ENCODE peak calls at places on chromosomes 2 and 18, in five cellular contexts. One of them, this sample, is unnamed.
A peak's percentile ranks its signal among the peaks of the same experiment; 100 is the strongest.

GRCh38 chr2:236177604-236177966 is 9.4 kb upstream of the GBX2 start:
- DNase-seq in breast epithelium: no peak
- DNase-seq in lower leg skin: no peak
- DNase-seq in cardiac muscle cell: peak; percentile 51
- DNase-seq in cardiac fibroblast: peak; percentile 39
- DNase-seq in this sample: peak; percentile 11

GRCh38 chr2:52072949-52073348 is 1041.0 kb upstream of the NRXN1 start:
- DNase-seq in breast epithelium: no peak
- DNase-seq in lower leg skin: no peak
- DNase-seq in cardiac muscle cell: no peak
- DNase-seq in cardiac fibroblast: no peak
- DNase-seq in this sample: no peak

GRCh38 chr2:149921911-149922616 is 334.5 kb upstream of the MMADHC start:
- DNase-seq in breast epithelium: no peak
- DNase-seq in lower leg skin: no peak
- DNase-seq in cardiac muscle cell: no peak
- DNase-seq in cardiac fibroblast: no peak
- DNase-seq in this sample: no peak

GRCh38 chr2:173791502-173791901 is 173.7 kb downstream of the SP3 start:
- DNase-seq in breast epithelium: no peak
- DNase-seq in lower leg skin: no peak
- DNase-seq in cardiac muscle cell: no peak
- DNase-seq in cardiac fibroblast: no peak
- DNase-seq in this sample: no peak

GRCh38 chr2:234447963-234448362 is 48.9 kb downstream of the ARL4C start:
- DNase-seq in breast epithelium: no peak
- DNase-seq in lower leg skin: no peak
- DNase-seq in cardiac muscle cell: no peak
- DNase-seq in cardiac fibroblast: no peak
- DNase-seq in this sample: no peak

GRCh38 chr2:190959911-190960788 is 53.8 kb downstream of the STAT1 start:
- DNase-seq in breast epithelium: no peak
- DNase-seq in lower leg skin: no peak
- DNase-seq in cardiac muscle cell: peak; percentile 22
- DNase-seq in cardiac fibroblast: peak; percentile 59
- DNase-seq in this sample: no peak

GRCh38 chr2:180472133-180472532 is 465.0 kb upstream of the CWC22 start:
- DNase-seq in breast epithelium: no peak
- DNase-seq in lower leg skin: no peak
- DNase-seq in cardiac muscle cell: peak; percentile 35
- DNase-seq in cardiac fibroblast: peak; percentile 2
- DNase-seq in this sample: peak; percentile 21

GRCh38 chr2:24957221-24957620 is 14.5 kb downstream of the DNAJC27 start:
- DNase-seq in breast epithelium: no peak
- DNase-seq in lower leg skin: no peak
- DNase-seq in cardiac muscle cell: no peak
- DNase-seq in cardiac fibroblast: no peak
- DNase-seq in this sample: no peak

GRCh38 chr18:9101730-9102390 is 639 bp upstream of the NDUFV2 start:
- DNase-seq in breast epithelium: no peak
- DNase-seq in lower leg skin: no peak
- DNase-seq in cardiac muscle cell: peak; percentile 82
- DNase-seq in cardiac fibroblast: peak; percentile 86
- DNase-seq in this sample: peak; percentile 81

GRCh38 chr2:182715121-182715895 is 749 bp upstream of the DNAJC10 start:
- DNase-seq in breast epithelium: no peak
- DNase-seq in lower leg skin: no peak
- DNase-seq in cardiac muscle cell: peak; percentile 48
- DNase-seq in cardiac fibroblast: peak; percentile 52
- DNase-seq in this sample: peak; percentile 34

GRCh38 chr2:70247364-70248144 is 874 bp downstream of the TIA1 start:
- DNase-seq in breast epithelium: no peak
- DNase-seq in lower leg skin: no peak
- DNase-seq in cardiac muscle cell: peak; percentile 48
- DNase-seq in cardiac fibroblast: peak; percentile 38
- DNase-seq in this sample: no peak

GRCh38 chr2:184114439-184114838 is 483.9 kb upstream of the ZNF804A start:
- DNase-seq in breast epithelium: no peak
- DNase-seq in lower leg skin: no peak
- DNase-seq in cardiac muscle cell: no peak
- DNase-seq in cardiac fibroblast: no peak
- DNase-seq in this sample: no peak

DNA sequence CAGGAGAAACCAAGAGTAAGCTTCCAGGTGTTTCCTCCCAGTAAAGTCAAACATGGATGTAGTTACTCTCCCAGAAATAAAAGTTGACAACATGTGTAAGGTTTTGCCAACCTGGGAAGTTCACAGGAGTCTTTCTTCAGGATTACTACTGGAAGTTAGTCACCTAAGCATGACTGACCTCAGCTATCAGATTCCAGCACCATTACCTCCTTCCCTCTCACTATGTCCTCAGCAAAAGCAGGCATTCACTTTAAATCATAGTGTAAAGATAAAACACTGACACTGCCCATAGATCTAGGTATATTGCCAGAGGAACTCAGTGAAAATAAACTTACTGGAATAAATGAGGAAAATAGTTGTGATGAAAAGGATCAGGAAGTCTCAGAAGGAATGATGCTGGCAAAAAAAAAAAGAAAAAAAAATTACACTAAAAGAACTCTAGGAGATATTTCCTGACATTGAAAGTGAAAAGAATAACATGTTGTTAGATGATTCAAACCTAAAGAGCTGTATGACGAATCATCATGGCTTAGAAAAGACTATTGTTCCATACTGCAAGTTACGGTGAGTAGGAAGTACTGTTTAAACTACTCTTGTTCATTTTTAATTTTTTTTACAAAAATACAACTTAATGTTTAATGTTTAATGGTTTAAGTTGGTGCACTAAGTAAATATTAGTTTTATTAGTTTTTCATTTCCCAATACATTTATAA is 484.5 kb upstream of the ZNF804A start:
- DNase-seq in breast epithelium: no peak
- DNase-seq in lower leg skin: no peak
- DNase-seq in cardiac muscle cell: no peak
- DNase-seq in cardiac fibroblast: no peak
- DNase-seq in this sample: no peak
- TF ChIP-seq CTCF in breast epithelium: no peak
- TF ChIP-seq CTCF in lower leg skin: no peak
- TF ChIP-seq CTCF in cardiac muscle cell: no peak
- TF ChIP-seq CTCF in cardiac fibroblast: no peak
- TF ChIP-seq CTCF in this sample: no peak

GRCh38 chr18:45722899-45723298 is 1.1 kb upstream of the SLC14A1 start:
- DNase-seq in breast epithelium: peak; percentile 68
- DNase-seq in lower leg skin: peak; percentile 31
- DNase-seq in cardiac muscle cell: peak; percentile 70
- DNase-seq in cardiac fibroblast: peak; percentile 79
- DNase-seq in this sample: peak; percentile 80

GRCh38 chr18:45726603-45727002 is 2.6 kb downstream of the SLC14A1 start:
- DNase-seq in breast epithelium: no peak
- DNase-seq in lower leg skin: no peak
- DNase-seq in cardiac muscle cell: no peak
- DNase-seq in cardiac fibroblast: no peak
- DNase-seq in this sample: no peak

GRCh38 chr18:45727068-45727467 is 3.1 kb downstream of the SLC14A1 start:
- DNase-seq in breast epithelium: no peak
- DNase-seq in lower leg skin: no peak
- DNase-seq in cardiac muscle cell: no peak
- DNase-seq in cardiac fibroblast: no peak
- DNase-seq in this sample: no peak

GRCh38 chr18:45723921-45724320 is at the start of gene SLC14A1:
- DNase-seq in breast epithelium: no peak
- DNase-seq in lower leg skin: no peak
- DNase-seq in cardiac muscle cell: no peak
- DNase-seq in cardiac fibroblast: no peak
- DNase-seq in this sample: no peak

DNA sequence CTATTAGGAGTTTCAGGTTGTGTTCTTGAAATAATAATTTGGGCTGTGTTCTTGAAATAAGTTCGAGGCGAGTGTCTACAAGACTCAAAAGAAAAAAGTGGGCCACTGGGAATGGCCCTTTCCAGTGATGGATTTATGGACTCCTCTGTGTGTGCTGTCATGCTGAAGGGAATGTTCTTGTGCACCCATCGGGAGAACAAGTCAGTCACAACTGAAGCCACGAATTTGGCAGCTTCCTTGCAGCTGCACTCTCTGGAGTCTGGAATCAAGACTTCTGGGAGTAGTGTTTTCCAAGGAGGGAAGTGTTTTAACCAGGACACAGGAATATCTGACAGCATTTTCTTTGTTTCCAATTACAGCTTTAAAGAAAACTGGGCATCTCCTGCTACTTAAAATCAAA is 610 bp downstream of the SLC14A1 start:
- DNase-seq in breast epithelium: no peak
- DNase-seq in lower leg skin: no peak
- DNase-seq in cardiac muscle cell: no peak
- DNase-seq in cardiac fibroblast: no peak
- DNase-seq in this sample: no peak
- H3K4me3 ChIP-seq in breast epithelium: no peak overlapping the region
- H3K4me3 ChIP-seq in lower leg skin: no peak overlapping the region
- H3K4me3 ChIP-seq in cardiac muscle cell: no peak overlapping the region
- H3K4me3 ChIP-seq in cardiac fibroblast: no peak overlapping the region
- H3K4me3 ChIP-seq in this sample: peak overlapping the region; percentile 5

GRCh38 chr2:198657520-198658121 is 800.1 kb downstream of the SATB2 start:
- DNase-seq in breast epithelium: no peak
- DNase-seq in lower leg skin: no peak
- DNase-seq in cardiac muscle cell: peak; percentile 12
- DNase-seq in cardiac fibroblast: peak; percentile 32
- DNase-seq in this sample: peak; percentile 26
- TF ChIP-seq CTCF in breast epithelium: no peak
- TF ChIP-seq CTCF in lower leg skin: no peak
- TF ChIP-seq CTCF in cardiac muscle cell: peak; percentile 32
- TF ChIP-seq CTCF in cardiac fibroblast: peak; percentile 39
- TF ChIP-seq CTCF in this sample: peak; percentile 59

GRCh38 chr2:45014016-45014702 is 4.9 kb upstream of the SIX2 start:
- DNase-seq in breast epithelium: no peak
- DNase-seq in lower leg skin: no peak
- DNase-seq in cardiac muscle cell: peak; percentile 84
- DNase-seq in cardiac fibroblast: peak; percentile 77
- DNase-seq in this sample: peak; percentile 70
- H3K4me3 ChIP-seq in breast epithelium: peak overlapping the region; percentile 42
- H3K4me3 ChIP-seq in lower leg skin: no peak overlapping the region
- H3K4me3 ChIP-seq in cardiac muscle cell: peak overlapping the region; percentile 43
- H3K4me3 ChIP-seq in cardiac fibroblast: peak overlapping the region; percentile 39
- H3K4me3 ChIP-seq in this sample: peak overlapping the region; percentile 33

DNA sequence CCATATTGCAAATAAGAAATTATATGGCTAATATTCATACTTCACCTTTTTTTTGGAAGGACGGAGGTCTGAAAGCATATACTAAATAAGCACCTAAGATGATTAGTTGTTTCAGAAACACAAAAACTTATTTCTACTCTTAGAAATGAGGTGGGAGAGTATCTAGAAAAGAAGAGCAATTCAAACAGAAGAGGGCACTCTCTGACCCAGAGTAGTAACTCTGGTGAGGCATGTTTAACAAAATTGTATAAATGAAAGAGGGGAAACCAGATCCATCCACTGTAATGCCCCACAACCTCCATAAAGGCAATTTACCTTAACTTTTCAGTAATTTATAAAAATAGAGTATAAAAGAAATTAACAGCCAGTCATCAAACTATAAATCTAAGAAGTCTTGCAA is 669.6 kb upstream of the VRK2 start:
- DNase-seq in breast epithelium: no peak
- DNase-seq in lower leg skin: no peak
- DNase-seq in cardiac muscle cell: no peak
- DNase-seq in cardiac fibroblast: peak; percentile 41
- DNase-seq in this sample: peak; percentile 2
- TF ChIP-seq CTCF in breast epithelium: no peak
- TF ChIP-seq CTCF in lower leg skin: no peak
- TF ChIP-seq CTCF in cardiac muscle cell: no peak
- TF ChIP-seq CTCF in cardiac fibroblast: peak; percentile 33
- TF ChIP-seq CTCF in this sample: no peak

GRCh38 chr2:71833272-71833671 is 314.4 kb downstream of the CYP26B1 start:
- DNase-seq in breast epithelium: no peak
- DNase-seq in lower leg skin: no peak
- DNase-seq in cardiac muscle cell: no peak
- DNase-seq in cardiac fibroblast: no peak
- DNase-seq in this sample: no peak

GRCh38 chr2:71832388-71832787 is 315.3 kb downstream of the CYP26B1 start:
- DNase-seq in breast epithelium: no peak
- DNase-seq in lower leg skin: no peak
- DNase-seq in cardiac muscle cell: no peak
- DNase-seq in cardiac fibroblast: peak; percentile 14
- DNase-seq in this sample: no peak

GRCh38 chr2:71830497-71831207 is 317.0 kb downstream of the CYP26B1 start:
- DNase-seq in breast epithelium: no peak
- DNase-seq in lower leg skin: no peak
- DNase-seq in cardiac muscle cell: no peak
- DNase-seq in cardiac fibroblast: peak; percentile 39
- DNase-seq in this sample: peak; percentile 41

GRCh38 chr2:71832844-71833243 is 314.8 kb downstream of the CYP26B1 start:
- DNase-seq in breast epithelium: no peak
- DNase-seq in lower leg skin: no peak
- DNase-seq in cardiac muscle cell: no peak
- DNase-seq in cardiac fibroblast: no peak
- DNase-seq in this sample: no peak

GRCh38 chr2:71831208-71831577 is 316.5 kb downstream of the CYP26B1 start:
- DNase-seq in breast epithelium: no peak
- DNase-seq in lower leg skin: no peak
- DNase-seq in cardiac muscle cell: peak; percentile 62
- DNase-seq in cardiac fibroblast: peak; percentile 79
- DNase-seq in this sample: peak; percentile 81
- H3K4me3 ChIP-seq in breast epithelium: no peak overlapping the region
- H3K4me3 ChIP-seq in lower leg skin: no peak overlapping the region
- H3K4me3 ChIP-seq in cardiac muscle cell: no peak overlapping the region
- H3K4me3 ChIP-seq in cardiac fibroblast: no peak overlapping the region
- H3K4me3 ChIP-seq in this sample: no peak overlapping the region

DNA sequence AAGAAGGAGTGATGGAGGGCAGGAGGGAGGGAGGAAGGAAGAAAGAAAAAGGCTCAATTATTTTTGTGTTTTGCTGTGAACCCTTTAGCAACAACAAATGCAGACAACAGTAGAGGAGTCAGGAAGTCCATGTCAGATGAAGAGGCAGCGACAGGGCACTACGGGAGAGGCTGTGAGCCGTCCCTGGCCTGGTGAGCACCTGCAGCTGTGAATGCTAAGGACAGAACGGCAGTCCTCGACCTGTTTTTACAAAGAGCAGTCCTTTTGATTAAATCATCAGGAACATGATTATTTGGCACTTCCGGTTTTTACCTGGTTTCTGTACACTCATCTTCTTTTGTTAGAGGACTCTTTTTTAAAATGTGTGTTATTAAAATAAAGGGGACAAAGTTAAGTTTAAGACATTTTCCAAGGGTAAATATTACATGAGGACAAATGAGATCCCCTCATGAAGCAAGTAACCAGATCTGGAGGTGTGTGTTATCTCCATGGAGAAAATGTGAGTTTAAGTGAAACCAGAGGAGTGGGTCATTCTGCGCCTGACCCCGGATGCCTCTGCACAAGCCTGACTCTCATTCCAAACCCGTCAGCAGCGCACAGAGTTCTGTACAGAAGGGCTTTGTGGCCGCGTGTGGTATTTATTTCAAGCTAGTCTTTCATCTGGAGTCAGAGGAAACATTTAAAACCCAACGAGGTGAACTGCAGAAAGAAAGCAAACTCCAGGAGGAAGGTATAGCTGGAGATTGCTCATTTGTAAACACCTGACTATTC is 492.5 kb downstream of the SOX11 start:
- DNase-seq in breast epithelium: no peak
- DNase-seq in lower leg skin: no peak
- DNase-seq in cardiac muscle cell: no peak
- DNase-seq in cardiac fibroblast: no peak
- DNase-seq in this sample: no peak
- TF ChIP-seq CTCF in breast epithelium: no peak
- TF ChIP-seq CTCF in lower leg skin: no peak
- TF ChIP-seq CTCF in cardiac muscle cell: no peak
- TF ChIP-seq CTCF in cardiac fibroblast: no peak
- TF ChIP-seq CTCF in this sample: no peak

This sample was measured in foreskin fibroblast.